ENCODE peak calls at places on chromosomes 1 and 21, in eight cellular contexts. One of them, this sample, is unnamed.
A peak's percentile ranks its signal among the peaks of the same experiment; 100 is the strongest.

GRCh38 chr1:51788938-51789337 is 89.6 kb downstream of the NRDC start:
- DNase-seq in mesenchymal stem cell: no peak
- DNase-seq in body of pancreas: no peak
- DNase-seq in transverse colon: no peak
- DNase-seq in CD4-positive, alpha-beta memory T cell: no peak
- DNase-seq in heart right ventricle: no peak
- DNase-seq in Peyer's patch: no peak
- DNase-seq in NT2/D1: no peak
- DNase-seq in this sample: no peak

GRCh38 chr1:161970633-161971032 is 53.0 kb downstream of the OLFML2B start:
- DNase-seq in transverse colon: no peak
- DNase-seq in Peyer's patch: no peak
- DNase-seq in heart right ventricle: no peak
- DNase-seq in body of pancreas: no peak
- DNase-seq in mesenchymal stem cell: no peak
- DNase-seq in NT2/D1: no peak
- DNase-seq in CD4-positive, alpha-beta memory T cell: no peak
- DNase-seq in this sample: no peak

GRCh38 chr1:95780836-95781235 is 546.8 kb downstream of the RWDD3 start:
- DNase-seq in body of pancreas: no peak
- DNase-seq in transverse colon: no peak
- DNase-seq in Peyer's patch: no peak
- DNase-seq in NT2/D1: peak; percentile 33
- DNase-seq in mesenchymal stem cell: no peak
- DNase-seq in heart right ventricle: no peak
- DNase-seq in CD4-positive, alpha-beta memory T cell: no peak
- DNase-seq in this sample: no peak

GRCh38 chr21:29436143-29436542 is 137.4 kb downstream of the BACH1 start:
- DNase-seq in transverse colon: no peak
- DNase-seq in NT2/D1: no peak
- DNase-seq in mesenchymal stem cell: no peak
- DNase-seq in heart right ventricle: peak; percentile 40
- DNase-seq in Peyer's patch: peak; percentile 29
- DNase-seq in CD4-positive, alpha-beta memory T cell: peak; percentile 44
- DNase-seq in body of pancreas: no peak
- DNase-seq in this sample: peak; percentile 16

GRCh38 chr1:247855911-247856310 is 1.1 kb upstream of the TRIM58 start:
- DNase-seq in CD4-positive, alpha-beta memory T cell: no peak
- DNase-seq in heart right ventricle: no peak
- DNase-seq in Peyer's patch: no peak
- DNase-seq in body of pancreas: no peak
- DNase-seq in NT2/D1: no peak
- DNase-seq in mesenchymal stem cell: no peak
- DNase-seq in transverse colon: no peak
- DNase-seq in this sample: no peak

GRCh38 chr1:193537266-193538003 is 351.0 kb upstream of the B3GALT2 start:
- DNase-seq in body of pancreas: no peak
- DNase-seq in Peyer's patch: peak; percentile 76
- DNase-seq in transverse colon: peak; percentile 54
- DNase-seq in CD4-positive, alpha-beta memory T cell: peak; percentile 61
- DNase-seq in heart right ventricle: peak; percentile 7
- DNase-seq in mesenchymal stem cell: peak; percentile 10
- DNase-seq in NT2/D1: no peak
- DNase-seq in this sample: peak; percentile 46

GRCh38 chr21:37040212-37040611 is 32.7 kb downstream of the PIGP start:
- DNase-seq in CD4-positive, alpha-beta memory T cell: no peak
- DNase-seq in mesenchymal stem cell: no peak
- DNase-seq in Peyer's patch: no peak
- DNase-seq in transverse colon: no peak
- DNase-seq in heart right ventricle: no peak
- DNase-seq in body of pancreas: no peak
- DNase-seq in NT2/D1: no peak
- DNase-seq in this sample: no peak

GRCh38 chr1:165481820-165482532 is 37.0 kb upstream of the RXRG start:
- DNase-seq in NT2/D1: no peak
- DNase-seq in heart right ventricle: peak; percentile 56
- DNase-seq in CD4-positive, alpha-beta memory T cell: no peak
- DNase-seq in transverse colon: peak; percentile 12
- DNase-seq in Peyer's patch: no peak
- DNase-seq in mesenchymal stem cell: peak; percentile 89
- DNase-seq in body of pancreas: no peak
- DNase-seq in this sample: peak; percentile 12

GRCh38 chr21:41928621-41929220 is 25.1 kb downstream of the C2CD2 start:
- DNase-seq in mesenchymal stem cell: peak; percentile 58
- DNase-seq in transverse colon: no peak
- DNase-seq in Peyer's patch: peak; percentile 45
- DNase-seq in NT2/D1: no peak
- DNase-seq in CD4-positive, alpha-beta memory T cell: no peak
- DNase-seq in heart right ventricle: no peak
- DNase-seq in body of pancreas: no peak
- DNase-seq in this sample: no peak

GRCh38 chr1:47564570-47564969 is 126.7 kb downstream of the FOXD2 start:
- DNase-seq in heart right ventricle: no peak
- DNase-seq in Peyer's patch: no peak
- DNase-seq in CD4-positive, alpha-beta memory T cell: no peak
- DNase-seq in body of pancreas: no peak
- DNase-seq in transverse colon: no peak
- DNase-seq in mesenchymal stem cell: no peak
- DNase-seq in NT2/D1: peak; percentile 93
- DNase-seq in this sample: no peak

GRCh38 chr1:109630881-109631512 is 11.4 kb downstream of the AMPD2 start:
- DNase-seq in heart right ventricle: no peak
- DNase-seq in Peyer's patch: no peak
- DNase-seq in mesenchymal stem cell: no peak
- DNase-seq in CD4-positive, alpha-beta memory T cell: no peak
- DNase-seq in transverse colon: no peak
- DNase-seq in NT2/D1: no peak
- DNase-seq in body of pancreas: no peak
- DNase-seq in this sample: no peak

GRCh38 chr1:231866392-231867331 is 240.1 kb downstream of the DISC1 start:
- DNase-seq in heart right ventricle: peak; percentile 64
- DNase-seq in mesenchymal stem cell: peak; percentile 68
- DNase-seq in transverse colon: peak; percentile 53
- DNase-seq in Peyer's patch: peak; percentile 25
- DNase-seq in body of pancreas: peak; percentile 59
- DNase-seq in NT2/D1: peak; percentile 70
- DNase-seq in CD4-positive, alpha-beta memory T cell: peak; percentile 51
- DNase-seq in this sample: peak; percentile 69

DNA sequence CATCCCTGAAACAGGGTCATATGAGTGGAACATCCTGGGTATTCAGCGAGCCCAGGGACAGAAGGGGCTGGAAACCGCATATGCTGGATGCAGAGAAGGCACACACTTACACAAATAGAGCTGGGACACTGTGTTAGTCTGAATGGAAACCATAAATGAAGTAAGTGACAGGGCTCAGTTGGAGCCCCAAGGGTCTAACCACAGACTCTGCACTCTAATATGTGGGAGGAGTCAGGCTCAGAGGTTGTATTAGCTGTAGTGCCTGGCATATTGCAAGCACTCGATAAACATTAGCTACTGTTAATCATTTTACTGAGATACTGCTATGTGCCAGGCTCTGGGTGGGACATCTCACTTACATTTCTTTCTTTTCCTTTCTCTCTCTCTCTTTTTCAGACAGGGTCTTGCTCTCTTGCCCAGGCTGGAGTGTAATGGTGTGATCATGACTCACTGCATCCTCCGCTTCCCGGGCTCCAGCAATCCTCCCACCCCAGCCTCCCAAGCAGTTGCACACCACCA is 6.5 kb upstream of the OLIG1 start:
- DNase-seq in mesenchymal stem cell: no peak
- DNase-seq in NT2/D1: no peak
- DNase-seq in Peyer's patch: no peak
- DNase-seq in body of pancreas: no peak
- DNase-seq in transverse colon: no peak
- DNase-seq in CD4-positive, alpha-beta memory T cell: no peak
- DNase-seq in heart right ventricle: no peak
- DNase-seq in this sample: no peak
- H3K4me1 ChIP-seq in mesenchymal stem cell: no peaks in the 10 kb centered on the region
- H3K4me1 ChIP-seq in NT2/D1: peaks cover 6% of the 10 kb centered on the region
- H3K4me1 ChIP-seq in Peyer's patch: no peaks in the 10 kb centered on the region
- H3K4me1 ChIP-seq in body of pancreas: peaks cover 2% of the 10 kb centered on the region
- H3K4me1 ChIP-seq in transverse colon: no peaks in the 10 kb centered on the region
- H3K4me1 ChIP-seq in CD4-positive, alpha-beta memory T cell: no peaks in the 10 kb centered on the region
- H3K4me1 ChIP-seq in heart right ventricle: peaks cover 4% of the 10 kb centered on the region
- H3K4me1 ChIP-seq in this sample: no peaks in the 10 kb centered on the region

GRCh38 chr1:212934050-212934449 is 16.3 kb upstream of the VASH2 start:
- DNase-seq in Peyer's patch: no peak
- DNase-seq in CD4-positive, alpha-beta memory T cell: no peak
- DNase-seq in heart right ventricle: no peak
- DNase-seq in body of pancreas: no peak
- DNase-seq in NT2/D1: no peak
- DNase-seq in transverse colon: no peak
- DNase-seq in mesenchymal stem cell: no peak
- DNase-seq in this sample: no peak

GRCh38 chr1:212930986-212931678 is 19.2 kb upstream of the VASH2 start:
- DNase-seq in Peyer's patch: no peak
- DNase-seq in CD4-positive, alpha-beta memory T cell: no peak
- DNase-seq in mesenchymal stem cell: no peak
- DNase-seq in NT2/D1: no peak
- DNase-seq in heart right ventricle: no peak
- DNase-seq in transverse colon: no peak
- DNase-seq in body of pancreas: no peak
- DNase-seq in this sample: peak; percentile 64

GRCh38 chr1:212926364-212926757 is 24.0 kb upstream of the VASH2 start:
- DNase-seq in heart right ventricle: no peak
- DNase-seq in mesenchymal stem cell: no peak
- DNase-seq in transverse colon: no peak
- DNase-seq in CD4-positive, alpha-beta memory T cell: no peak
- DNase-seq in body of pancreas: no peak
- DNase-seq in Peyer's patch: no peak
- DNase-seq in NT2/D1: no peak
- DNase-seq in this sample: no peak

GRCh38 chr1:212928323-212929281 is 21.7 kb upstream of the VASH2 start:
- DNase-seq in NT2/D1: peak; percentile 94
- DNase-seq in heart right ventricle: no peak
- DNase-seq in transverse colon: no peak
- DNase-seq in body of pancreas: no peak
- DNase-seq in Peyer's patch: no peak
- DNase-seq in CD4-positive, alpha-beta memory T cell: no peak
- DNase-seq in mesenchymal stem cell: no peak
- DNase-seq in this sample: no peak
- H3K36me3 ChIP-seq in NT2/D1: no peaks in the 10 kb centered on the region
- H3K36me3 ChIP-seq in heart right ventricle: no peaks in the 10 kb centered on the region
- H3K36me3 ChIP-seq in transverse colon: no peaks in the 10 kb centered on the region
- H3K36me3 ChIP-seq in body of pancreas: no peaks in the 10 kb centered on the region
- H3K36me3 ChIP-seq in Peyer's patch: no peaks in the 10 kb centered on the region
- H3K36me3 ChIP-seq in CD4-positive, alpha-beta memory T cell: no peaks in the 10 kb centered on the region
- H3K36me3 ChIP-seq in mesenchymal stem cell: no peaks in the 10 kb centered on the region
- H3K36me3 ChIP-seq in this sample: no peaks in the 10 kb centered on the region

GRCh38 chr1:83060216-83060615 is 938.7 kb downstream of the TTLL7 start:
- DNase-seq in heart right ventricle: no peak
- DNase-seq in CD4-positive, alpha-beta memory T cell: no peak
- DNase-seq in Peyer's patch: no peak
- DNase-seq in mesenchymal stem cell: no peak
- DNase-seq in NT2/D1: peak; percentile 6
- DNase-seq in body of pancreas: no peak
- DNase-seq in transverse colon: no peak
- DNase-seq in this sample: no peak

GRCh38 chr1:83065952-83066727 is 932.8 kb downstream of the TTLL7 start:
- DNase-seq in body of pancreas: no peak
- DNase-seq in transverse colon: no peak
- DNase-seq in CD4-positive, alpha-beta memory T cell: no peak
- DNase-seq in heart right ventricle: no peak
- DNase-seq in NT2/D1: no peak
- DNase-seq in Peyer's patch: no peak
- DNase-seq in mesenchymal stem cell: peak; percentile 7
- DNase-seq in this sample: no peak

GRCh38 chr1:83067954-83068353 is 931.0 kb downstream of the TTLL7 start:
- DNase-seq in mesenchymal stem cell: no peak
- DNase-seq in NT2/D1: no peak
- DNase-seq in CD4-positive, alpha-beta memory T cell: no peak
- DNase-seq in heart right ventricle: no peak
- DNase-seq in transverse colon: no peak
- DNase-seq in Peyer's patch: no peak
- DNase-seq in body of pancreas: no peak
- DNase-seq in this sample: no peak

DNA sequence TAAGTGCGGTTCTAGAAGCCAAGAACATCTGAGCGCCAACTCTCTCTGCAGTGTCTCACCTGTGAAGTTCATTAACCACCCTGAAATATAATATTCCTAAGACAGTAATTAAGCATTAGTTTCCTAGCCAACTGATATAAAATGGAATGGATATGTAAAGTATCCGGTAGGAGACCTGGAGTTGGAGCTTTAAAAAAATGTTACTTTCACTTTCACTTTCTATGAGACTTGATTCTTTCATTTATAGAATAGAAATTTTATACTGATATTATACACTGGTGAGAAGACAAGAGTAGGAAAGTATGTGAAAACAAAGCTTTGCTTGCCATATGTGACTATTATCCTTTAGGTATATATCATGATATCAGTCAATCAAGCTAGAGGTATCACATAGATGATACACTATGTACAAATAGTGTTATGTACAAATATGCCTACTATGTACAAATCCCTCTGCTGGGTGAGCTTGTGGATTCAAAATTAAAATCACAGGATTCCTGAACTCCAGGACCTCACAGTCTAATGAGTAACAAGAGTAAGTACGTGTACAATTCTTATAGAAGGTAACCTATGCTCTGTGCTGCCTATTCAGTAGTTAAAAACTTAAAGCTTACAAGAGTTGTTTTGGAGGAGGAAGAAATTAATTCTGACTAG is 934.2 kb downstream of the TTLL7 start:
- DNase-seq in transverse colon: no peak
- DNase-seq in mesenchymal stem cell: peak; percentile 18
- DNase-seq in heart right ventricle: no peak
- DNase-seq in CD4-positive, alpha-beta memory T cell: no peak
- DNase-seq in Peyer's patch: no peak
- DNase-seq in NT2/D1: no peak
- DNase-seq in body of pancreas: no peak
- DNase-seq in this sample: no peak
- H3K9me3 ChIP-seq in transverse colon: no peaks in the 10 kb centered on the region
- H3K9me3 ChIP-seq in mesenchymal stem cell: no peaks in the 10 kb centered on the region
- H3K9me3 ChIP-seq in heart right ventricle: no peaks in the 10 kb centered on the region
- H3K9me3 ChIP-seq in CD4-positive, alpha-beta memory T cell: no peaks in the 10 kb centered on the region
- H3K9me3 ChIP-seq in Peyer's patch: no peaks in the 10 kb centered on the region
- H3K9me3 ChIP-seq in NT2/D1: peaks cover 4% of the 10 kb centered on the region
- H3K9me3 ChIP-seq in body of pancreas: no peaks in the 10 kb centered on the region
- H3K9me3 ChIP-seq in this sample: no peaks in the 10 kb centered on the region

GRCh38 chr1:221149111-221149510 is 269.9 kb downstream of the HLX start:
- DNase-seq in NT2/D1: no peak
- DNase-seq in CD4-positive, alpha-beta memory T cell: no peak
- DNase-seq in Peyer's patch: no peak
- DNase-seq in body of pancreas: no peak
- DNase-seq in heart right ventricle: no peak
- DNase-seq in transverse colon: no peak
- DNase-seq in mesenchymal stem cell: peak; percentile 66
- DNase-seq in this sample: no peak

GRCh38 chr1:221149676-221150075 is 270.4 kb downstream of the HLX start:
- DNase-seq in CD4-positive, alpha-beta memory T cell: no peak
- DNase-seq in mesenchymal stem cell: no peak
- DNase-seq in body of pancreas: no peak
- DNase-seq in transverse colon: no peak
- DNase-seq in NT2/D1: no peak
- DNase-seq in heart right ventricle: no peak
- DNase-seq in Peyer's patch: no peak
- DNase-seq in this sample: no peak

GRCh38 chr1:221150996-221151395 is 271.8 kb downstream of the HLX start:
- DNase-seq in CD4-positive, alpha-beta memory T cell: no peak
- DNase-seq in body of pancreas: no peak
- DNase-seq in mesenchymal stem cell: no peak
- DNase-seq in NT2/D1: no peak
- DNase-seq in heart right ventricle: no peak
- DNase-seq in transverse colon: no peak
- DNase-seq in Peyer's patch: no peak
- DNase-seq in this sample: no peak

GRCh38 chr1:221148580-221148979 is 269.3 kb downstream of the HLX start:
- DNase-seq in CD4-positive, alpha-beta memory T cell: no peak
- DNase-seq in mesenchymal stem cell: no peak
- DNase-seq in transverse colon: no peak
- DNase-seq in heart right ventricle: no peak
- DNase-seq in body of pancreas: no peak
- DNase-seq in Peyer's patch: no peak
- DNase-seq in NT2/D1: no peak
- DNase-seq in this sample: no peak
- H3K4me1 ChIP-seq in CD4-positive, alpha-beta memory T cell: no peaks in the 10 kb centered on the region
- H3K4me1 ChIP-seq in mesenchymal stem cell: no peaks in the 10 kb centered on the region
- H3K4me1 ChIP-seq in transverse colon: no peaks in the 10 kb centered on the region
- H3K4me1 ChIP-seq in heart right ventricle: no peaks in the 10 kb centered on the region
- H3K4me1 ChIP-seq in body of pancreas: no peaks in the 10 kb centered on the region
- H3K4me1 ChIP-seq in Peyer's patch: no peaks in the 10 kb centered on the region
- H3K4me1 ChIP-seq in NT2/D1: no peaks in the 10 kb centered on the region
- H3K4me1 ChIP-seq in this sample: no peaks in the 10 kb centered on the region